ENCODE peak calls at places on chromosomes 16 and 17, in seven cellular contexts. P is GM06990, N is T47D, U is NCI-H1694, V is T-cell, Q is DMS53, D is left lobe of liver. A is an unnamed sample.

GRCh38 chr17:51848451-51848850 is 310.1 kb downstream of the CA10 start:
- DNase-seq in P (no peak), N (no peak), U (no peak), V (no peak), Q (peak; percentile 37), D (no peak), A (no peak)

GRCh38 chr17:76417499-76418143 is 33.2 kb downstream of the SPHK1 start:
- DNase-seq in P (no peak), N (no peak), U (no peak), V (no peak), Q (no peak), D (no peak), A (no peak)

GRCh38 chr17:36641877-36642845 is 40.8 kb downstream of the MRM1 start:
- DNase-seq in P (no peak), N (no peak), U (no peak), V (no peak), Q (peak; percentile 56), D (no peak), A (peak; percentile 18)

GRCh38 chr17:15896834-15897233 is 48.1 kb upstream of the ADORA2B start:
- DNase-seq in P (no peak), N (no peak), U (no peak), V (no peak), Q (no peak), D (peak; percentile 2), A (no peak)

GRCh38 chr16:52294660-52295059 is 252.3 kb downstream of the TOX3 start:
- DNase-seq in P (no peak), N (no peak), U (no peak), V (no peak), Q (no peak), D (no peak), A (no peak)

GRCh38 chr17:3894927-3895343 is 2.1 kb upstream of the CAMKK1 start:
- DNase-seq in P (no peak), N (no peak), U (no peak), V (no peak), Q (no peak), D (no peak), A (no peak)

GRCh38 chr16:82049484-82049883 is 14.4 kb downstream of the HSD17B2 start:
- DNase-seq in P (no peak), N (no peak), U (no peak), V (no peak), Q (no peak), D (no peak), A (no peak)

GRCh38 chr17:78780852-78781338 is 1.2 kb downstream of the CYTH1 start:
- DNase-seq in P (no peak), N (no peak), U (no peak), V (no peak), Q (no peak), D (no peak), A (no peak)

GRCh38 chr17:13415877-13416416 is 185.8 kb downstream of the HS3ST3A1 start:
- DNase-seq in P (no peak), N (no peak), U (no peak), V (no peak), Q (no peak), D (peak; percentile 86), A (no peak)

A was measured in neural crest cell.